ENCODE peak calls at places on chromosome 13, in four cellular contexts. U is transverse colon; O is EL; I is naive thymus-derived CD4-positive, alpha-beta T cell. L is an unnamed sample.
A peak's percentile ranks its signal among the peaks of the same experiment; 100 is the strongest.

GRCh38 chr13:20968745-20969144 is 66.2 kb upstream of the XPO4 start:
- DNase-seq in U (no peak), O (no peak), I (no peak), L (no peak)

GRCh38 chr13:30832845-30833332 is 73.2 kb upstream of the MEDAG start:
- DNase-seq in U (peak; percentile 94), O (peak; percentile 47), I (no peak), L (peak; percentile 93)

GRCh38 chr13:24270639-24271131 is 38.7 kb upstream of the C1QTNF9 start:
- DNase-seq in U (peak; percentile 62), O (peak; percentile 45), I (peak; percentile 63), L (peak; percentile 85)

GRCh38 chr13:30872685-30873443 is 33.2 kb upstream of the MEDAG start:
- DNase-seq in U (no peak), O (peak; percentile 87), I (no peak), L (peak; percentile 57)

GRCh38 chr13:24280722-24281121 is 28.7 kb upstream of the C1QTNF9 start:
- DNase-seq in U (no peak), O (no peak), I (no peak), L (peak; percentile 34)

GRCh38 chr13:33087790-33088189 is 71.6 kb downstream of the KL start:
- DNase-seq in U (no peak), O (peak; percentile 23), I (no peak), L (no peak)

GRCh38 chr13:58994077-58994476 is 1169.7 kb downstream of the DIAPH3 start:
- DNase-seq in U (no peak), O (no peak), I (no peak), L (no peak)

GRCh38 chr13:45258339-45258685 is 57.5 kb upstream of the KCTD4 start:
- DNase-seq in U (peak; percentile 21), O (no peak), I (no peak), L (no peak)

GRCh38 chr13:77398825-77399620 is 72.1 kb upstream of the MYCBP2 start:
- DNase-seq in U (no peak), O (no peak), I (no peak), L (no peak)

GRCh38 chr13:51050021-51050886 is 60.8 kb downstream of the C13orf42 start:
- DNase-seq in U (no peak), O (no peak), I (no peak), L (no peak)

GRCh38 chr13:86846501-86846900 is 824.7 kb upstream of the SLITRK5 start:
- DNase-seq in U (no peak), O (no peak), I (no peak), L (no peak)

GRCh38 chr13:46160474-46161066 is 21.4 kb downstream of the LCP1 start:
- DNase-seq in U (no peak), O (peak; percentile 52), I (peak; percentile 74), L (peak; percentile 54)

GRCh38 chr13:97295279-97296182 is 73.4 kb downstream of the MBNL2 start:
- DNase-seq in U (no peak), O (peak; percentile 77), I (no peak), L (no peak)

GRCh38 chr13:44191504-44192171 is 182.0 kb upstream of the SERP2 start:
- DNase-seq in U (peak; percentile 42), O (peak; percentile 66), I (peak; percentile 63), L (no peak)

GRCh38 chr13:28558567-28558966 is 63.6 kb upstream of the FLT1 start:
- DNase-seq in U (no peak), O (no peak), I (no peak), L (no peak)

GRCh38 chr13:84366484-84366883 is 484.2 kb upstream of the SLITRK1 start:
- DNase-seq in U (no peak), O (peak; percentile 62), I (no peak), L (no peak)

GRCh38 chr13:48403151-48403631 is 9.7 kb downstream of the LPAR6 start:
- DNase-seq in U (no peak), O (no peak), I (no peak), L (no peak)

L was measured in Peyer's patch.